ENCODE peak calls at places on chromosomes 11 and 22, in four cellular contexts. One of them, this sample, is unnamed. For H3K4me1, the result is how much of the 10 kb centered on the place peaks cover.

GRCh38 chr22:43110444-43110926 is at the start of gene BIK:
- DNase-seq in HepG2: peak
- DNase-seq in H1: no peak
- DNase-seq in GM12878: no peak
- DNase-seq in this sample: peak

GRCh38 chr22:31603574-31603973 is 58.4 kb downstream of the PISD start:
- DNase-seq in HepG2: no peak
- DNase-seq in H1: no peak
- DNase-seq in GM12878: no peak
- DNase-seq in this sample: no peak

GRCh38 chr22:36435516-36436415 is 45.7 kb downstream of the TXN2 start:
- DNase-seq in HepG2: peak
- DNase-seq in H1: peak
- DNase-seq in GM12878: peak
- DNase-seq in this sample: no peak

GRCh38 chr11:124678416-124678815 is 4.7 kb downstream of the SPA17 start:
- DNase-seq in HepG2: no peak
- DNase-seq in H1: no peak
- DNase-seq in GM12878: no peak
- DNase-seq in this sample: no peak

GRCh38 chr11:64746486-64746885 is 2.5 kb upstream of the RASGRP2 start:
- DNase-seq in HepG2: no peak
- DNase-seq in H1: no peak
- DNase-seq in GM12878: no peak
- DNase-seq in this sample: no peak

GRCh38 chr11:70131606-70132190 is 53.6 kb downstream of the ANO1 start:
- DNase-seq in HepG2: no peak
- DNase-seq in H1: no peak
- DNase-seq in GM12878: no peak
- DNase-seq in this sample: no peak

GRCh38 chr22:29394931-29395581 is 6.7 kb upstream of the AP1B1 start:
- DNase-seq in HepG2: peak
- DNase-seq in H1: peak
- DNase-seq in GM12878: no peak
- DNase-seq in this sample: peak

GRCh38 chr11:75275581-75275980 is 35.0 kb downstream of the TPBGL start:
- DNase-seq in HepG2: no peak
- DNase-seq in H1: no peak
- DNase-seq in GM12878: no peak
- DNase-seq in this sample: peak

GRCh38 chr11:35042265-35042664 is 96.7 kb upstream of the CD44 start:
- DNase-seq in HepG2: no peak
- DNase-seq in H1: no peak
- DNase-seq in GM12878: no peak
- DNase-seq in this sample: no peak

GRCh38 chr11:69888671-69889076 is 69.5 kb upstream of the FGF3 start:
- DNase-seq in HepG2: peak
- DNase-seq in H1: peak
- DNase-seq in GM12878: no peak
- DNase-seq in this sample: peak

GRCh38 chr11:47565340-47566165 is at the start of gene PTPMT1:
- DNase-seq in HepG2: peak
- DNase-seq in H1: peak
- DNase-seq in GM12878: no peak
- DNase-seq in this sample: no peak

GRCh38 chr11:61007971-61008896 is 36.8 kb downstream of the CD6 start:
- DNase-seq in HepG2: no peak
- DNase-seq in H1: peak
- DNase-seq in GM12878: no peak
- DNase-seq in this sample: peak

GRCh38 chr11:74493816-74494630 is 499 bp upstream of the LIPT2 start:
- DNase-seq in HepG2: no peak
- DNase-seq in H1: no peak
- DNase-seq in GM12878: peak
- DNase-seq in this sample: peak

GRCh38 chr11:67304511-67305113 is 1.3 kb downstream of the SSH3 start:
- DNase-seq in HepG2: no peak
- DNase-seq in H1: no peak
- DNase-seq in GM12878: no peak
- DNase-seq in this sample: no peak

GRCh38 chr11:115931684-115932083 is 427.5 kb upstream of the CADM1 start:
- DNase-seq in HepG2: no peak
- DNase-seq in H1: no peak
- DNase-seq in GM12878: no peak
- DNase-seq in this sample: no peak

GRCh38 chr11:2142762-2143202 is 3.6 kb upstream of the IGF2 start:
- DNase-seq in HepG2: no peak
- DNase-seq in H1: no peak
- DNase-seq in GM12878: peak
- DNase-seq in this sample: no peak

GRCh38 chr22:26722159-26722558 is 64.8 kb downstream of the MIAT start:
- DNase-seq in HepG2: no peak
- DNase-seq in H1: no peak
- DNase-seq in GM12878: no peak
- DNase-seq in this sample: no peak

GRCh38 chr22:42803454-42803853 is 53.6 kb downstream of the ARFGAP3 start:
- DNase-seq in HepG2: no peak
- DNase-seq in H1: no peak
- DNase-seq in GM12878: no peak
- DNase-seq in this sample: no peak

GRCh38 chr22:28246392-28246791 is 327.3 kb upstream of the PITPNB start:
- DNase-seq in HepG2: no peak
- DNase-seq in H1: no peak
- DNase-seq in GM12878: no peak
- DNase-seq in this sample: no peak

GRCh38 chr11:102116453-102117205 is 6.4 kb downstream of the YAP1 start:
- DNase-seq in HepG2: peak
- DNase-seq in H1: no peak
- DNase-seq in GM12878: no peak
- DNase-seq in this sample: no peak

GRCh38 chr11:80727315-80727714 is 1286.5 kb upstream of the TENM4 start:
- DNase-seq in HepG2: peak
- DNase-seq in H1: peak
- DNase-seq in GM12878: peak
- DNase-seq in this sample: peak

GRCh38 chr11:67277231-67277961 is 11.1 kb downstream of the GRK2 start:
- DNase-seq in HepG2: no peak
- DNase-seq in H1: peak
- DNase-seq in GM12878: peak
- DNase-seq in this sample: no peak

GRCh38 chr22:40911772-40912171 is 39.4 kb upstream of the RBX1 start:
- DNase-seq in HepG2: no peak
- DNase-seq in H1: no peak
- DNase-seq in GM12878: no peak
- DNase-seq in this sample: no peak

GRCh38 chr11:126842038-126842437 is 158.5 kb downstream of the KIRREL3 start:
- DNase-seq in HepG2: no peak
- DNase-seq in H1: no peak
- DNase-seq in GM12878: no peak
- DNase-seq in this sample: no peak

GRCh38 chr11:90204832-90205646 is 17.8 kb downstream of the CHORDC1 start:
- DNase-seq in HepG2: peak
- DNase-seq in H1: no peak
- DNase-seq in GM12878: no peak
- DNase-seq in this sample: no peak

GRCh38 chr11:78613053-78613813 is 38.6 kb upstream of the NARS2 start:
- DNase-seq in HepG2: peak
- DNase-seq in H1: no peak
- DNase-seq in GM12878: no peak
- DNase-seq in this sample: no peak

GRCh38 chr22:16922076-16922475 is 85.9 kb downstream of the GAB4 start:
- DNase-seq in HepG2: no peak
- DNase-seq in H1: no peak
- DNase-seq in GM12878: no peak
- DNase-seq in this sample: no peak

GRCh38 chr11:75323609-75324008 is 27.9 kb downstream of the ARRB1 start:
- DNase-seq in HepG2: peak
- DNase-seq in H1: no peak
- DNase-seq in GM12878: no peak
- DNase-seq in this sample: no peak

GRCh38 chr22:23891726-23892125 is 2.5 kb upstream of the MIF start:
- DNase-seq in HepG2: no peak
- DNase-seq in H1: no peak
- DNase-seq in GM12878: no peak
- DNase-seq in this sample: no peak

GRCh38 chr11:132106336-132106982 is 736.0 kb downstream of the NTM start:
- DNase-seq in HepG2: no peak
- DNase-seq in H1: no peak
- DNase-seq in GM12878: no peak
- DNase-seq in this sample: no peak
- H3K4me1 ChIP-seq in HepG2: under half
- H3K4me1 ChIP-seq in H1: under half
- H3K4me1 ChIP-seq in GM12878: under half
- H3K4me1 ChIP-seq in this sample: under half

DNA sequence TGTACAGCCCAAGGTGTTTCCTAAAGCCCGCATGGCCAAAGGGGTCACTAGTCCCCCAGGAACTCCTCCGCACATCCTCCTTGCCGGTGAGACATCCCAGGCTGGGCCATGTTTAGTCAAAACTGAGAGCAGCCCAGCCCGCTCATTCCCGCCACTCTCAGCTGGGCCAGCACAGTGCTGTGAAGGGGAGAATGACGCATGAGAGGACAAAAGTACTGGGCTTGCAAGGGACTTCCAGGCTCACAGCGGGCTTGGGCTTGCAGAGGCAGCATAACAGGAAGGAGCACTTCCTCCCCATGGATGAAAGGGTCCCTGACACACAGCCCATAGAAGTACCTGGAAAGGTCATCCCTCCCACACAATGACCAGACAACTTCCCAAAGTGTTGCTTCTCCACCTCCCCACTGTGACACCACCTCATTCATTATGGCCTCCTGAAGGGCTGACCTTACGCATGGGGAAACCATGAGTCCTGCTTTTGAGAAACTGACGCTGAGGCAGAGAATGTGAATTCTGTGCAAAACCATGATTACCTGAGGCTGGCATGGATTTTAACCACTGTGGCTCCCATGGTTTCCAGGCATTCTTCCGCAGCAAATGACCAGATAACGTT is 19.1 kb downstream of the ETS1 start:
- DNase-seq in HepG2: no peak
- DNase-seq in H1: no peak
- DNase-seq in GM12878: no peak
- DNase-seq in this sample: no peak
- TF ChIP-seq SUZ12 in HepG2: no peak
- TF ChIP-seq SUZ12 in H1: no peak
- TF ChIP-seq SUZ12 in GM12878: no peak
- TF ChIP-seq SUZ12 in this sample: no peak

GRCh38 chr22:48488611-48489456 is 1338.8 kb downstream of the BRD1 start:
- DNase-seq in HepG2: no peak
- DNase-seq in H1: peak
- DNase-seq in GM12878: no peak
- DNase-seq in this sample: no peak

GRCh38 chr22:48488149-48488551 is 1339.5 kb downstream of the BRD1 start:
- DNase-seq in HepG2: no peak
- DNase-seq in H1: no peak
- DNase-seq in GM12878: no peak
- DNase-seq in this sample: no peak

GRCh38 chr22:48490513-48491411 is 1336.9 kb downstream of the BRD1 start:
- DNase-seq in HepG2: no peak
- DNase-seq in H1: no peak
- DNase-seq in GM12878: no peak
- DNase-seq in this sample: no peak

GRCh38 chr22:48491451-48491941 is 1336.2 kb downstream of the BRD1 start:
- DNase-seq in HepG2: no peak
- DNase-seq in H1: no peak
- DNase-seq in GM12878: no peak
- DNase-seq in this sample: no peak

GRCh38 chr22:48489551-48490512 is 1337.8 kb downstream of the BRD1 start:
- DNase-seq in HepG2: no peak
- DNase-seq in H1: peak
- DNase-seq in GM12878: no peak
- DNase-seq in this sample: no peak
- H3K9ac ChIP-seq in HepG2: no peak
- H3K9ac ChIP-seq in H1: peak
- H3K9ac ChIP-seq in GM12878: no peak
- H3K9ac ChIP-seq in this sample: peak

DNA sequence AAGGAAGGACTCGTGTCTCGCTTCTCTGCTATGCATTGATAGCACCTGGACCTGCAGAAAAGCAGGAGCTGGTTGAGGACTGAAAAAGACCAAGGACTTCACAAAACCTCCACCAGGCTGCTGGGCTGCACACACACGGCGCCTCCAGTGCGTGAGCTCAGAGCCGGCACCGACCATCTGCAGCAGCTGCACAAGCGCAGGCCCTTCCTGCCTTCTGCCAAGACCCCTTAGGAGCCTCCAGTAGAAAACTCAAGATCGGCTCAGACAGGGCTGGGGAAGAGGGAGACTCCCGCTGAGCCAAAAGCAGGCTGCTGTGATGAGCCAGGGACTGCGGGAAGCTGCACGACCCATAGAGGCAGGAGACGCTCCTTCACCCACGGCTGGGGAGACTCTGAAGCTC is 70.9 kb downstream of the PHF21B start:
- DNase-seq in HepG2: no peak
- DNase-seq in H1: no peak
- DNase-seq in GM12878: no peak
- DNase-seq in this sample: no peak
- H3K4me1 ChIP-seq in HepG2: under half
- H3K4me1 ChIP-seq in H1: under half
- H3K4me1 ChIP-seq in GM12878: under half
- H3K4me1 ChIP-seq in this sample: under half

DNA sequence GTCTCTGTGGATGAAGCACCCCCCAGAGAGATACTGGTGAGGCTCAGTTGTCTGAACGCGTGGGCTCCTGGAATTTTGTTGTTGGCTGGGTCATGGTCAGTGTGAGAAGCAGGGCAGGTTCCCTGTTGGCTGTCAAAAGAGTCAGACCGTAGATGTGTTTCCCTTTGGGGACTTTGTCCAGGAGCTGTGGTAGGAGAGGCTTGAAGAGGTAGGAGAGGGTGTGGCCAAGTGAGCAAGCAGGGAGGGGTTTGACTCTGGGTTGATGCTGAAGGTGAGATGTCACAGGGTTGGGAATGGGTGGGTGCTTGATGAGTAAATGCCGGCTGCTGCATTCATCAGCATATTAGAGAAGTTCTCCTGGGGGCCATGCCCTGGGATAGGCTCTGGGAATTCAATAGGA is 803.2 kb downstream of the TBC1D22A start:
- DNase-seq in HepG2: no peak
- DNase-seq in H1: no peak
- DNase-seq in GM12878: no peak
- DNase-seq in this sample: no peak
- TF ChIP-seq SUZ12 in HepG2: no peak
- TF ChIP-seq SUZ12 in H1: no peak
- TF ChIP-seq SUZ12 in GM12878: no peak
- TF ChIP-seq SUZ12 in this sample: no peak

GRCh38 chr11:128518493-128519207 is 68.7 kb downstream of the ETS1 start:
- DNase-seq in HepG2: no peak
- DNase-seq in H1: no peak
- DNase-seq in GM12878: no peak
- DNase-seq in this sample: no peak
- H3K9ac ChIP-seq in HepG2: no peak
- H3K9ac ChIP-seq in H1: no peak
- H3K9ac ChIP-seq in GM12878: peak
- H3K9ac ChIP-seq in this sample: no peak